ENCODE peak calls at places on chromosomes 7 and 10, in six cellular contexts. E, A, Q, U, M and D are unnamed samples.

GRCh38 chr10:6987536-6987945 is 407.5 kb upstream of the PRKCQ start:
- DNase-seq in M (no peak), A (no peak), U (no peak), E (no peak), Q (no peak), D (no peak)

GRCh38 chr7:64099656-64100531 is 54.7 kb downstream of the ZNF727 start:
- DNase-seq in Q (no peak), E (no peak), M (no peak), U (no peak), A (no peak), D (no peak)

GRCh38 chr7:97015787-97016391 is 8.7 kb downstream of the DLX5 start:
- DNase-seq in Q (no peak), U (no peak), M (no peak), E (no peak), A (no peak), D (no peak)

GRCh38 chr10:25815999-25816768 is 117.8 kb upstream of the MYO3A start:
- DNase-seq in E (no peak), M (no peak), A (peak; percentile 82), U (no peak), Q (peak; percentile 37), D (no peak)

GRCh38 chr7:122887198-122887597 is 938 bp upstream of the CADPS2 start:
- DNase-seq in A (peak; percentile 82), Q (peak; percentile 32), U (peak; percentile 44), E (peak; percentile 75), M (peak; percentile 61), D (peak; percentile 84)

GRCh38 chr10:114045071-114045737 is 1.5 kb downstream of the ADRB1 start:
- DNase-seq in E (peak; percentile 43), U (peak; percentile 61), A (no peak), M (peak; percentile 67), Q (no peak), D (peak; percentile 27)

GRCh38 chr7:31963569-31964175 is 106.5 kb downstream of the PDE1C start:
- DNase-seq in M (no peak), U (no peak), E (no peak), Q (no peak), A (no peak), D (no peak)

GRCh38 chr7:107396990-107397389 is 72.9 kb upstream of the GPR22 start:
- DNase-seq in Q (no peak), E (no peak), M (no peak), U (no peak), A (no peak), D (no peak)

GRCh38 chr7:140638311-140638791 is 2.3 kb downstream of the DENND2A start:
- DNase-seq in M (peak; percentile 54), U (peak; percentile 80), A (peak; percentile 54), E (no peak), Q (no peak), D (peak; percentile 86)

GRCh38 chr10:61779950-61780659 is 117.4 kb downstream of the CABCOCO1 start:
- DNase-seq in Q (peak; percentile 62), E (peak; percentile 84), M (peak; percentile 58), U (peak; percentile 61), A (peak; percentile 94), D (peak; percentile 94)

GRCh38 chr7:96344236-96344635 is 22.3 kb upstream of the SLC25A13 start:
- DNase-seq in M (no peak), U (no peak), Q (no peak), E (no peak), A (no peak), D (no peak)

GRCh38 chr10:69513617-69514016 is 59.6 kb downstream of the NEUROG3 start:
- DNase-seq in Q (no peak), M (no peak), E (no peak), U (no peak), A (no peak), D (no peak)

GRCh38 chr7:98836811-98837631 is 32.8 kb downstream of the TMEM130 start:
- DNase-seq in Q (peak; percentile 32), A (no peak), U (peak; percentile 46), E (no peak), M (no peak), D (peak; percentile 52)
- TF ChIP-seq CTCF in Q (peak; percentile 80), A (peak; percentile 55), U (peak; percentile 61), E (no peak), M (peak; percentile 37), D (peak; percentile 83)

GRCh38 chr10:49593998-49594397 is 16.1 kb upstream of the SLC18A3 start:
- DNase-seq in U (no peak), E (no peak), A (no peak), Q (no peak), M (no peak), D (no peak)
- H3K4me3 ChIP-seq in U (no peak overlapping the region), E (no peak overlapping the region), A (no peak overlapping the region), Q (no peak overlapping the region), M (no peak overlapping the region), D (no peak overlapping the region)

DNA sequence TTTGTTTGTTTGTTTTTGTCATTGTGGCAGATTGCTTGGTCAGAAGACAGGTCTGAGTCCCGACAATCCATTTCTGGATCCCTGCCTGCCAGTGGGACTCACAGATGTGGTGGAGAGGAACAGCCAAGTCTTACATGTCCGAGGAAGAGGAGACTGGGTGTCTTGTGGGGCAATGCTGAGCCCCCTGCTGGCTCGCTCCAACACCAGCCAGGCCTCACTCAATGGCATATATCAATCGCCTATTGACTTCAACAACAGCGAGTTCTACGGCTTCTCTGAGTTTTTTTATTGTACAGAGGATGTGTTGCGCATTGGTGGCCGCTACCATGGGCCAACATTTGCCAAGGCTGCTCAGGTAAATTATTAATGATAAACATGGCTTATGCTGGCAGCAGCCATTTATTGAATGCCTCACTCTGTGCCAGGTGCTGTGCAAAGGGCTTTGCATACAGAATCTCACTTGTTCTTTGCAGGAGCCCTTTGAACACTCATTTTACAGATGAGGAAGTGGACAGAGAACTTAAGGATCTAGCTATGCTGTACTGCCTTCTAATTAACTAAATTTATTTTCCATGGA is 33.3 kb downstream of the COX15 start:
- DNase-seq in Q (no peak), U (no peak), A (no peak), M (no peak), E (no peak), D (no peak)
- TF ChIP-seq CTCF in Q (no peak), U (no peak), A (no peak), M (no peak), E (no peak), D (peak; percentile 22)

GRCh38 chr10:125554753-125555152 is 128.2 kb downstream of the TEX36 start:
- DNase-seq in U (no peak), M (no peak), Q (no peak), A (no peak), E (no peak), D (no peak)
- H3K4me3 ChIP-seq in U (no peak overlapping the region), M (no peak overlapping the region), Q (no peak overlapping the region), A (no peak overlapping the region), E (no peak overlapping the region), D (no peak overlapping the region)

GRCh38 chr7:84100866-84101265 is 93.7 kb downstream of the SEMA3A start:
- DNase-seq in E (no peak), U (peak; percentile 61), Q (no peak), M (no peak), A (peak; percentile 33), D (peak; percentile 64)
- TF ChIP-seq CTCF in E (no peak), U (no peak), Q (no peak), M (no peak), A (no peak), D (peak; percentile 39)

GRCh38 chr7:156178214-156178613 is 366.0 kb upstream of the SHH start:
- DNase-seq in Q (no peak), U (no peak), M (no peak), A (no peak), E (no peak), D (no peak)

GRCh38 chr7:156176039-156176438 is 363.8 kb upstream of the SHH start:
- DNase-seq in E (no peak), U (no peak), A (no peak), M (no peak), Q (no peak), D (no peak)

GRCh38 chr7:156179872-156180390 is 367.7 kb upstream of the SHH start:
- DNase-seq in E (no peak), Q (no peak), M (no peak), A (no peak), U (no peak), D (no peak)

GRCh38 chr7:156178857-156179256 is 366.6 kb upstream of the SHH start:
- DNase-seq in Q (no peak), A (no peak), M (no peak), E (no peak), U (no peak), D (no peak)

GRCh38 chr7:156177396-156178055 is 365.3 kb upstream of the SHH start:
- DNase-seq in E (no peak), M (no peak), Q (no peak), U (no peak), A (no peak), D (no peak)
- H3K4me3 ChIP-seq in E (no peak overlapping the region), M (no peak overlapping the region), Q (no peak overlapping the region), U (no peak overlapping the region), A (no peak overlapping the region), D (no peak overlapping the region)